ENCODE peak calls at places on chromosomes 6 and 20, in four cellular contexts. One of them, this sample, is unnamed.

GRCh38 chr6:56357616-56358373 is 110.4 kb upstream of the COL21A1 start:
- DNase-seq in GM12878: no peak
- DNase-seq in A549: no peak
- DNase-seq in K562: no peak
- DNase-seq in this sample: no peak

GRCh38 chr6:155580904-155581303 is 125.3 kb upstream of the NOX3 start:
- DNase-seq in A549: no peak
- DNase-seq in K562: no peak
- DNase-seq in GM12878: no peak
- DNase-seq in this sample: no peak

GRCh38 chr6:36961441-36962430 is 7.2 kb downstream of the PI16 start:
- DNase-seq in GM12878: no peak
- DNase-seq in K562: peak
- DNase-seq in A549: no peak
- DNase-seq in this sample: no peak

GRCh38 chr6:64750910-64751309 is 956.1 kb downstream of the EYS start:
- DNase-seq in K562: no peak
- DNase-seq in GM12878: no peak
- DNase-seq in A549: no peak
- DNase-seq in this sample: no peak

GRCh38 chr20:16501236-16501635 is 72.0 kb downstream of the KIF16B start:
- DNase-seq in K562: no peak
- DNase-seq in GM12878: no peak
- DNase-seq in A549: no peak
- DNase-seq in this sample: no peak

GRCh38 chr6:139369068-139369467 is 5.4 kb downstream of the CITED2 start:
- DNase-seq in GM12878: no peak
- DNase-seq in K562: no peak
- DNase-seq in A549: no peak
- DNase-seq in this sample: no peak

GRCh38 chr6:159819932-159820640 is 20.0 kb downstream of the PNLDC1 start:
- DNase-seq in K562: no peak
- DNase-seq in GM12878: no peak
- DNase-seq in A549: no peak
- DNase-seq in this sample: no peak

GRCh38 chr6:166586424-166587156 is at the start of gene RAMACL:
- DNase-seq in A549: peak
- DNase-seq in GM12878: peak
- DNase-seq in K562: peak
- DNase-seq in this sample: no peak

GRCh38 chr6:90103056-90103793 is 193.4 kb downstream of the BACH2 start:
- DNase-seq in K562: no peak
- DNase-seq in A549: peak
- DNase-seq in GM12878: peak
- DNase-seq in this sample: peak

GRCh38 chr20:59751075-59751711 is 146.9 kb downstream of the PHACTR3 start:
- DNase-seq in GM12878: peak
- DNase-seq in A549: peak
- DNase-seq in K562: peak
- DNase-seq in this sample: peak

GRCh38 chr20:43949248-43949647 is 34.6 kb downstream of the TOX2 start:
- DNase-seq in A549: no peak
- DNase-seq in K562: no peak
- DNase-seq in GM12878: no peak
- DNase-seq in this sample: no peak

GRCh38 chr6:113859349-113860164 is 2.4 kb downstream of the MARCKS start:
- DNase-seq in K562: no peak
- DNase-seq in A549: peak
- DNase-seq in GM12878: no peak
- DNase-seq in this sample: no peak

GRCh38 chr6:147053311-147053921 is 150.8 kb upstream of the STXBP5 start:
- DNase-seq in K562: no peak
- DNase-seq in A549: no peak
- DNase-seq in GM12878: no peak
- DNase-seq in this sample: no peak

GRCh38 chr20:36543187-36544133 is 2.1 kb downstream of the MYL9 start:
- DNase-seq in K562: no peak
- DNase-seq in GM12878: no peak
- DNase-seq in A549: no peak
- DNase-seq in this sample: no peak

GRCh38 chr6:142280265-142280664 is 21.5 kb upstream of the ADGRG6 start:
- DNase-seq in K562: no peak
- DNase-seq in A549: no peak
- DNase-seq in GM12878: no peak
- DNase-seq in this sample: peak

GRCh38 chr20:38800882-38801281 is 4.6 kb upstream of the PPP1R16B start:
- DNase-seq in A549: no peak
- DNase-seq in K562: no peak
- DNase-seq in GM12878: no peak
- DNase-seq in this sample: no peak

GRCh38 chr20:38798266-38798665 is 7.2 kb upstream of the PPP1R16B start:
- DNase-seq in A549: no peak
- DNase-seq in K562: no peak
- DNase-seq in GM12878: no peak
- DNase-seq in this sample: no peak

GRCh38 chr20:38804682-38805501 is 605 bp upstream of the PPP1R16B start:
- DNase-seq in K562: peak
- DNase-seq in GM12878: peak
- DNase-seq in A549: no peak
- DNase-seq in this sample: no peak

GRCh38 chr20:38804243-38804642 is 1.3 kb upstream of the PPP1R16B start:
- DNase-seq in A549: no peak
- DNase-seq in K562: no peak
- DNase-seq in GM12878: no peak
- DNase-seq in this sample: no peak

GRCh38 chr20:38799248-38799647 is 6.2 kb upstream of the PPP1R16B start:
- DNase-seq in A549: no peak
- DNase-seq in GM12878: no peak
- DNase-seq in K562: no peak
- DNase-seq in this sample: no peak
- TF ChIP-seq CHD4 in A549: no peak
- TF ChIP-seq CHD4 in GM12878: no peak
- TF ChIP-seq CHD4 in K562: no peak
- TF ChIP-seq CHD4 in this sample: no peak

GRCh38 chr6:44177691-44178423 is 19.2 kb downstream of the CAPN11 start:
- DNase-seq in GM12878: no peak
- DNase-seq in K562: no peak
- DNase-seq in A549: peak
- DNase-seq in this sample: no peak
- TF ChIP-seq CHD4 in GM12878: no peak
- TF ChIP-seq CHD4 in K562: no peak
- TF ChIP-seq CHD4 in A549: no peak
- TF ChIP-seq CHD4 in this sample: no peak

DNA sequence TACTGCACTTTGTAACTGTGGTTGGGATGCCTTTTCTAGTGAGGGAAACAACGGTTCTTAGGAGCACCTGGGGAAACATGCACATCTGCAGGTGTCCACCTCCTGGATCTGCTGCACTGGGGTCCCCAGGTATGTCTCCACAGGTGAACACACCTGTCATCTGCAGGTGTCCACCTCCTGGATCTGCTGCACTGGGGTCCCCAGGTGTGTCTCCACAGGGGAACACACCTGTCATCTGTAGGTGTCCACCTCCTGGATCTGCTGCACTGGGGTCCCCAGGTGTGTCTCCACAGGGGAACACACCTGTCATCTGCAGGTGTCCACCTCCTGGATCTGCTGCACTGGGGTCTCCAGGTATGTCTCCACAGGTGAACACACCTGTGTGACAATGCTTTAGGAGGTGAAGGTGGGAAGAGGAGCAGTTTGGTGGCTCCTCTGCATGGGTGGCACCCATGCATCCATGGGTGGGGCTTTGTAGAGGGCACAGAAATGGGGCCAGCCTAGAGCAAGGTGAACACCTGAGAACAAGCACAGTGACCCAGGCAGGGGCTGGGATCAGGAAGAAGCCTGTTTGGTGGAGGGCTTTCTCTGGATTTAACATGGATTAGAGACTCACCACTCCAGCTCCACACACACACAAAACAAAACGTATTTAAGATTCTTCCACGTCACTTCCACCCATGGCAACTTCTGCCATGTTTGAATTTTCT is 206.0 kb upstream of the CDH4 start:
- DNase-seq in K562: no peak
- DNase-seq in A549: no peak
- DNase-seq in GM12878: no peak
- DNase-seq in this sample: no peak
- TF ChIP-seq CHD4 in K562: no peak
- TF ChIP-seq CHD4 in A549: no peak
- TF ChIP-seq CHD4 in GM12878: no peak
- TF ChIP-seq CHD4 in this sample: no peak

GRCh38 chr6:28424163-28424562 is 19.1 kb downstream of the ZSCAN23 start:
- DNase-seq in K562: no peak
- DNase-seq in GM12878: no peak
- DNase-seq in A549: no peak
- DNase-seq in this sample: no peak

GRCh38 chr6:28433119-28433518 is 10.2 kb downstream of the ZSCAN23 start:
- DNase-seq in GM12878: no peak
- DNase-seq in K562: peak
- DNase-seq in A549: no peak
- DNase-seq in this sample: no peak

GRCh38 chr6:28425942-28426541 is 17.2 kb downstream of the ZSCAN23 start:
- DNase-seq in A549: no peak
- DNase-seq in GM12878: peak
- DNase-seq in K562: no peak
- DNase-seq in this sample: no peak

DNA sequence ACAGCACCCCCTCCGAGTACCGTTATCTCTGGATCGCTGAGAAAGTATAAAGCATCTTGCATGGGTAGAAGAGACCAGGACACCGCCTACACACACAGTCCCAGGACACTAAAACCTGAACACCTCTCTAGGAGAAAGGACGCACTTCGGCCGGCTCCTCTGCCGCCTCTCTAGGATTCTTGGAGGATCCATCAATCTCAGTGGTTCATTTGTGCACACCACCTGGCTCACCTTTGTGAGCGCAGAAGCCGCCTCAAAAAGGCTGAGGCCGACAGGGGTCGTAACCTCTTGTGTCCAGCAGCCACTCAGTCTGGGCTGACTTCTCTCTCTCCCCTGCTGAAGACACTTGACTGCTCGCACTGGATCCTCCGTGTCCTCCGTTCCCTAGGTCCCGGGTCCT is 13.5 kb downstream of the ZSCAN23 start:
- DNase-seq in K562: no peak
- DNase-seq in A549: no peak
- DNase-seq in GM12878: no peak
- DNase-seq in this sample: no peak
- TF ChIP-seq CHD4 in K562: no peak
- TF ChIP-seq CHD4 in A549: no peak
- TF ChIP-seq CHD4 in GM12878: no peak
- TF ChIP-seq CHD4 in this sample: no peak

GRCh38 chr6:118810420-118811027 is 83.4 kb upstream of the ASF1A start:
- DNase-seq in A549: no peak
- DNase-seq in K562: no peak
- DNase-seq in GM12878: no peak
- DNase-seq in this sample: no peak
- TF ChIP-seq CHD4 in A549: no peak
- TF ChIP-seq CHD4 in K562: no peak
- TF ChIP-seq CHD4 in GM12878: no peak
- TF ChIP-seq CHD4 in this sample: no peak

DNA sequence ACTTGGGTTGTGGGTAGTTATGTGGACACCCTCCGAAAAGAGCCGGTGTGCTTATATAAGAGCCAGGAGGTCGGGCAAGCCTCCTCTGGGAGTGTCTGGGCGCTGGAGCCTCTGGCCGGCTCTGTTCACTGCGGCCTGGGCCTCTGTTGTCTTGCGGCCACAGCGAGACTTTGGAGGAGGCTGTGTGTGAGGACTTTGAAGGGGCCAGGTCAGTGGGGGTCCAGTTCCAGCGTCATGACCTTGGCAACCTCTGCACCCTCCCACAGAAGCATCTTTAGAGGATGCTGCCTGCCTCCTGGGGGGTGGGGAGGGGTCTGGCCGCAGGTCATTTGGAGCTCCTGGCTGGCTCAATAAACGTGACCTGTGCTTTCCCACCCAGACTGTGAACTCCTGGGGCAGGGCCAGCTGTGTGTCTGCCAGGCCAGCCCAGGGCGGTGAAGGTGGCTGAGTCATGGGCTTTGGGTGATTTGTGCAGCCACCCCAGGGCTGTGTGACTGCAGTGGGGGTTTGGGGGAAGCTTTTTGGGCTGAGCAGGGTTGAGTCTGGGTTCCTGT is 1.2 kb downstream of the TCEA2 start:
- DNase-seq in GM12878: no peak
- DNase-seq in K562: no peak
- DNase-seq in A549: peak
- DNase-seq in this sample: no peak
- TF ChIP-seq CHD4 in GM12878: no peak
- TF ChIP-seq CHD4 in K562: no peak
- TF ChIP-seq CHD4 in A549: no peak
- TF ChIP-seq CHD4 in this sample: no peak

GRCh38 chr6:44645276-44645675 is 257.8 kb downstream of the CDC5L start:
- DNase-seq in A549: peak
- DNase-seq in K562: peak
- DNase-seq in GM12878: no peak
- DNase-seq in this sample: no peak
- TF ChIP-seq CHD4 in A549: no peak
- TF ChIP-seq CHD4 in K562: no peak
- TF ChIP-seq CHD4 in GM12878: no peak
- TF ChIP-seq CHD4 in this sample: no peak

DNA sequence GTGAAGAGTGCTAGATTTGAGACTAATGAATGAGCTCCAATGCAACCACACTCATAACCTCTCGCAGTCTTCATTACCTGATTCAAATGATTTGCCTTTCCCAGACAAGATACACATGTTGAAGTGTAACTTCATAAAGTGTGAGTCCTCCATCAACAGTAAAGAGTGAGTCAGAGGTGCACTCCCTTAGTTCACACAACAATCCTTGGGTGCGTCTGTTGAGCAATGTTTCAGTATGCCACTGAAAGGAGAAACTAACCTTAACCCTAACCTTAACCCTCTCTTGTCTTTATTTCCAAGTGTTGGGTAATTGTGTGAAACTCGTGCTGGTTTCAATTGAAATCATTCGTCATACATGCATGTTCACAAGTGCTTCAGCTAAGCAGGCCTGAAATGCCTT is 21.0 kb upstream of the RIN2 start:
- DNase-seq in K562: no peak
- DNase-seq in A549: peak
- DNase-seq in GM12878: peak
- DNase-seq in this sample: peak
- TF ChIP-seq CHD4 in K562: no peak
- TF ChIP-seq CHD4 in A549: no peak
- TF ChIP-seq CHD4 in GM12878: no peak
- TF ChIP-seq CHD4 in this sample: no peak

GRCh38 chr20:51497542-51498467 is 44.7 kb downstream of the NFATC2 start:
- DNase-seq in GM12878: peak
- DNase-seq in K562: no peak
- DNase-seq in A549: no peak
- DNase-seq in this sample: no peak
- TF ChIP-seq CHD4 in GM12878: no peak
- TF ChIP-seq CHD4 in K562: no peak
- TF ChIP-seq CHD4 in A549: no peak
- TF ChIP-seq CHD4 in this sample: no peak

This sample was measured in HepG2.